ENCODE peak calls at places on chromosome 11, in four cellular contexts. I is tibial artery, S is WERI-Rb-1, B is RWPE2. K is an unnamed sample.

GRCh38 chr11:64209563-64209843 is 3.0 kb downstream of the FERMT3 start:
- DNase-seq in I (peak), S (no peak), B (no peak), K (peak)

GRCh38 chr11:83272627-83273026 is 13.5 kb downstream of the CCDC90B start:
- DNase-seq in I (no peak), S (no peak), B (no peak), K (no peak)

GRCh38 chr11:12031856-12032526 is 23.6 kb upstream of the DKK3 start:
- DNase-seq in I (no peak), S (no peak), B (no peak), K (no peak)

GRCh38 chr11:115848080-115848479 is 343.9 kb upstream of the CADM1 start:
- DNase-seq in I (no peak), S (no peak), B (no peak), K (no peak)

GRCh38 chr11:62018978-62019664 is 51.7 kb upstream of the FTH1 start:
- DNase-seq in I (no peak), S (no peak), B (no peak), K (no peak)

GRCh38 chr11:36065436-36065835 is 121.6 kb downstream of the LDLRAD3 start:
- DNase-seq in I (no peak), S (no peak), B (no peak), K (no peak)

GRCh38 chr11:86743223-86744118 is 56.9 kb upstream of the PRSS23 start:
- DNase-seq in I (peak), S (peak), B (peak), K (no peak)

GRCh38 chr11:67439321-67440228 is 2.1 kb upstream of the PTPRCAP start:
- DNase-seq in I (no peak), S (peak), B (peak), K (peak)

GRCh38 chr11:117378966-117379865 is 51.6 kb downstream of the CEP164 start:
- DNase-seq in I (no peak), S (no peak), B (no peak), K (peak)

GRCh38 chr11:125063429-125064043 is 431 bp downstream of the SLC37A2 start:
- DNase-seq in I (no peak), S (no peak), B (peak), K (no peak)

GRCh38 chr11:17256512-17256911 is 20.0 kb upstream of the NUCB2 start:
- DNase-seq in I (no peak), S (no peak), B (no peak), K (no peak)

GRCh38 chr11:12944889-12945288 is 64.2 kb upstream of the RASSF10 start:
- DNase-seq in I (no peak), S (no peak), B (no peak), K (no peak)

GRCh38 chr11:84390441-84391078 is 1104.4 kb upstream of the CCDC90B start:
- DNase-seq in I (no peak), S (peak), B (no peak), K (no peak)
- TF ChIP-seq CTCF in I (no peak), S (peak), B (peak), K (no peak)

GRCh38 chr11:94183886-94184264 is 55.2 kb downstream of the PANX1 start:
- DNase-seq in I (peak), S (peak), B (no peak), K (peak)

GRCh38 chr11:94184362-94184761 is 55.7 kb downstream of the PANX1 start:
- DNase-seq in I (no peak), S (no peak), B (no peak), K (no peak)

GRCh38 chr11:94184861-94185260 is 56.2 kb downstream of the PANX1 start:
- DNase-seq in I (no peak), S (no peak), B (no peak), K (no peak)

GRCh38 chr11:94181943-94182342 is 53.3 kb downstream of the PANX1 start:
- DNase-seq in I (no peak), S (no peak), B (no peak), K (no peak)

DNA sequence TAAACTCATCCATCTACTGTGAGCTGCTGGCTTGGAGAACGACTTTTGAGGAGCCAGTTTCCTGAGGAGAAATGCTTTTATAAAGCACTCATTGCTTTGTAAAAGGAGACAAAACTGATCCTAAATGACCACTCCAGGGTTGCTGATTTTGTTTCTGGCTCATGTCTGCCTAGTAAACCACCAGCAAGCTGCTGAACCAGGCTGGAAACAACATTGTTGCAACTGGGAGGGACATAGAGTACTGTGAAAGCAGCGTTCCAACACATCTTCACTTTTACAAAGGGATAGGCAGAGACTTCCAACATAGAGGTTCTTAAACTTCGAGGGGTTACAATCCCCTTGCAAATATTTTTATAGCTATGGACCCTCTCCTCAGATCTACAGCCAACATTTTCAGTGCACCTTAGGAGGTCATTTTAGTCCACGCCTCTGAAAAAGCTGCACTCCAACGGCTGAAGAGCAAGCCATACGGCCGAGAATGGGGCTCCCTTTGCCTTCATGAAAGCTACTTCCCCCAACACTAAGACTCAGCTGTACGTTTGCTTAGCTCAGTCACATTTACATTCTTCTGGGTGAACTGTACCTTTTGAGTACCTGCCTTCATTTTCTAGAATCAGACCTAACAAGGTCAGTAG is 54.7 kb downstream of the PANX1 start:
- DNase-seq in I (no peak), S (no peak), B (no peak), K (no peak)
- H3K27ac ChIP-seq in I (no peak), S (no peak), B (no peak), K (no peak)

DNA sequence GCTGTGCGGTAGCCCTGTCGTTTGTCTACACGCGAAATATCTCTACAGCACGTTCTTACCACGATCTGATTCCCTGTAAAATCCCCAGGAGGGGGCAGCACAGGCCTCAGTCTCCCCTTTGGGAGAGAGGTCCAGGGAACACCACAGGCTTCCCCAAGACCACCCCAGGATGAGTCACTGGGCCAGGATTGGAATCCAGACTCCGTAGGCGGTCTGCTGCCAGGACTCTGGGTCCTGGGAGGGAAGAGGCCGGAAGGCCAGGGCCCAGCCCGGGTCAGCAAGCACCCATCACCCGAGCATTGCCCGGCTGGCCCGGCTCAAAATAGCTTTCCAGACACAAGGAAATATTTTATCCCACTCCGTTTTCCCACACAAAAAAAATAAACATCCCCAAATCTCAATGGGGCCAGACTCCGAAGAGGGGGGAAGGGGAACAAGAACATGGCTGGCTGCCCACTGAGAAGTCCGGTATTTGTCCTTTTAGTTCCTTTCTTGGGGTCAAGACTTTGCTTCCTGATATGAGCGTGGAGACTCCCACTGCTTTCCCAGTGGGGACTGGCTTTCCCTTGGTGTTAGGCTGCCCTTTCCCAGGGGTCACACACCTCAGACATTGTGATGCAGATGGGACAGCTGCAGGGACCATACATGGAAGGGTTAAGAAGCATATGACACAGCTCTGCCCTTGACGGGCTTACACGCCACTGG is 91.3 kb downstream of the LRRC32 start:
- DNase-seq in I (peak), S (no peak), B (no peak), K (peak)
- TF ChIP-seq CTCF in I (peak), S (no peak), B (no peak), K (peak)

DNA sequence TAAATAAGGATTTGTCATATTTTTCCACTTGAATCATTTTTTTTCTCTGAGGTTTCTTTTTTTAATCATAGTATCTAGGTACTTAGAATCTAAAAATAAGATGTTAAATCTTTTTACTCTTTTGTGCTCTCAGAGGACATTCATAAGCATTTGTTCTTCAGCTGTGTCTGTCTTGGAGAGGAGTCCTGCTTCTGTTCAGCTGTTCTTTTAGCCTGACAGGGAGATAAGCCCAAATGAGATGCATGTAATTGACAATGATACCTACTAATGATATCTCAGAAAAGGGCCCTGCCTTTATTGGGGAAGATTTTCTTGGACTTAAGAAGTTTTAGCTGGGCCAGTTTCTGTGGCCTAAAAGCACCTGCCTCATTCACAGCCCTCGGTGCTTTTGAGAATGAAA is 156.9 kb downstream of the NCAM1 start:
- DNase-seq in I (no peak), S (no peak), B (no peak), K (no peak)
- H3K27ac ChIP-seq in I (no peak), S (no peak), B (no peak), K (peak)

GRCh38 chr11:9752091-9752490 is 88.2 kb downstream of the SWAP70 start:
- DNase-seq in I (no peak), S (no peak), B (no peak), K (no peak)

GRCh38 chr11:9756461-9756860 is 92.6 kb downstream of the SWAP70 start:
- DNase-seq in I (no peak), S (no peak), B (no peak), K (no peak)

GRCh38 chr11:9755561-9755960 is 91.7 kb downstream of the SWAP70 start:
- DNase-seq in I (no peak), S (no peak), B (no peak), K (no peak)

GRCh38 chr11:9753031-9753430 is 89.2 kb downstream of the SWAP70 start:
- DNase-seq in I (no peak), S (no peak), B (no peak), K (no peak)

DNA sequence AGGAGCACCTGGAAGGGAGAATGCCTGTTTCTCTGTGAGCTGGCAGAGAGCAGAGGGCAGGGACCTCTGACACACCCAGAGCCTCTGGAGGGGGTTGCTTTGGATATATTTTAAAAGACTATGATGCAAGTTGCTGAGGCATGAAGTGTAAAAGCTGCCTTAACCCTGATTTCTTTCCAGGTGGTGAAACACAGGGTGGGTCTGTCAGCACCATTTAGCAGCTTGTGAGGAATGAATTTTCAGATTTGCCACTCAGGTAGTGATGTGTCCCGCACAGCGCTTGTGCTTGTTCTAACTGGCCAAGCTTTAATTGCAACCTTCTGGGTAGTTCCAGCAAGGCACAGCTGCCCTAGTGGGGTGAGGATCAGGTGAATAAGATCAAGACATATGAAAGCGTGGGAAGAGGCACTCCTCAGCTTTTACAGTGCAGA is 90.2 kb downstream of the SWAP70 start:
- DNase-seq in I (no peak), S (no peak), B (no peak), K (no peak)
- TF ChIP-seq CTCF in I (no peak), S (no peak), B (no peak), K (no peak)

DNA sequence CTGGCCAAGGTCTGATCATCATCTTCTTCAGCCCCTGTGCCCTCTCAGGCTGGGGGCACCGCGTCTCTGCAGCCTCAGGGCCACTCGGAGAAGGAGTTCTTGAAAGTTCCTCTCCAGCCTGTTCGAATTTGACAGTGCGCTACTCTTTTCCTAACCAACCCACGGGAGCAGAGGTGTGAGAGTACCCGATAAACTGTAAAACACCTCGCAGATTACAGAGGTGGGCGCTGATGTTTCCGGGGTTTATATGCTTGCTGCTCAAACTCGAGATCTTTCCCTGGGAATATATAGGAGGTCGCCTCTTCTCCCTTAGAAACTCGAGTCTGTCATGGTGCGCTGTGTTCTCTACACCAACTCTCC is 515 bp downstream of the CTR9 start:
- DNase-seq in I (peak), S (no peak), B (no peak), K (no peak)
- H3K27ac ChIP-seq in I (peak), S (peak), B (peak), K (peak)

GRCh38 chr11:37527545-37527944 is 929.5 kb upstream of the RAG2 start:
- DNase-seq in I (no peak), S (no peak), B (no peak), K (no peak)

DNA sequence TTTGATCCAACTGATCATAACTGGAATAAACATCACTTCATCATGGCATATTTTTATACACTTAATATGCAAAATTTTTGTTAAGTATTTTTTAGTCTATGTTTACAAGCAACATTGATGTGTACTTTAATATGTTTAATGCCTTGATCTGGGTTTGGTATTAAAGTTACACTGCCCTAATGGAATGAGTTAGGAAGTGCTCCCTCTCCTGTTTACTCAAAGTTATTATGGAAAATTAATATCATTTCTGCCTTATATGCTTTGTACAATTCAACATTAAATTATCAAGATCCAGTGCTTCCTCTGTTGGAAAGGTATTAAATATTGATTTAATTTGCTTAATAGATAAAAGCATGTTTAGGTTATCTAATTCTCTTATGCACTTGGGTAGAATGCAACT is 927.3 kb upstream of the RAG2 start:
- DNase-seq in I (no peak), S (no peak), B (no peak), K (no peak)
- TF ChIP-seq CTCF in I (no peak), S (no peak), B (peak), K (no peak)

DNA sequence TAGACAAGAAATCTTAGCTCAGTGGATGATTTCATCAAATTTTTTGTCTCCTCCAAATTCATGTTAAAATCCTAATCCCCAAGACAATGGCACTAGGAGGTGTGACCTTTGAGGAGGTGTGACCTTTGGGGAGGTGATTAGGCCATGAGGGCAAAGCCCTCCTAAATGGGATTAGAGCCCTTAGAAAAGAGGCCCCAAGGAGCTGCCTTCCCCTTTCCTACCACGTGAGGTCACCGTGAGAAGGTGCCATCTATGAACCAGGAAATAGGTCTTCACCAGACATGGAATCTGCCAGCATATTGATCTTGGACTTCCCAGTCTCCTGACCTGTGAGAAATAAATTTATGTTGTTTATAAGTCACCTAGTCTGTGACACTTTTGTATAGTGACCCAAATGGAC is 138.7 kb downstream of the TRIM29 start:
- DNase-seq in I (no peak), S (peak), B (no peak), K (no peak)
- H3K27ac ChIP-seq in I (no peak), S (no peak), B (no peak), K (no peak)

DNA sequence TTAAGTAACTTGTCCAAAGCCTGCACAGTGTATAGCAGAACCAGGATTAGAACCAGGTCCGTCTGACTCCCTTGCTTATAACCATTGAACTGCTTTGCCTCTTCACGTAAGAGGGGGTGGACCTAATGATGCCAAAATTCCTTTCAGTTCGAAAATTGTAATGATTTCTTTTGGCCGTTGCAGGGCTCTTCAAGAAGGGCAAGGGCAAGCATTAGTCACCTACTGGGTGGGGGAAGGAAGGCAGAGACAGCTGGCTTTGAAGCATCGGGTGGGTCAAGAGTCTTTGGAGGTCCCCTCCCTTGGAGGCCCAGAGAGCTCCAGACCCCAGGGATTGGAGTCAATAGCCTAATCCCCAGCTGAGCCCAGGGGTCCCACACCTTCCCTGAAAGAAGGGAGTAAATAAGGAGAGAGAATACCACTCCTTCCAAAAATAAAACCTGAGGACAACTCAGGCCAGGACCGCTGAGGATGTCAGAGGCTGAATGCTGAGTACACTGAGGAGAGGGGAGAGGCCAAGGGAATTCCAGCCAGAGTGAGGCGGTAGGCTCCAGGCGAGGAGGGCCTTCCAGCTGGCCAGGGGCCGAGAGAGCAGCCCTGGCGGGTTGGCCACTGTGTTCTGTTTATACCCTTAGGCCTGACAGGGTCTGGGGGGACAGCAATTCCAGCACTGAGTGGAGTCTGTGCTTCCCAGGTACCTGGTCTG is 14.1 kb downstream of the CREB3L1 start:
- DNase-seq in I (no peak), S (no peak), B (no peak), K (no peak)
- TF ChIP-seq CTCF in I (no peak), S (no peak), B (no peak), K (no peak)

K was measured in heart left ventricle.